ENCODE peak calls at places on chromosomes 2 and 18, in four cellular contexts. Z is activated T-helper 1 cell treated with anti-CD3 and anti-CD28 coated beads, Interleukin-12 subunit alpha, Interleukin-12 subunit beta, Interleukin-2, Interleukin-4 antibody, amounts not matched to agents 30 ng/mL and 10 ng/mL and 1 ng/mL, durations not matched to agents 14 hours and 24 hours and 36 hours; A is BE2C; U is stromal cell of bone marrow. G is an unnamed sample.

GRCh38 chr18:48534364-48534763 is 4.5 kb upstream of the CTIF start:
- DNase-seq in Z (no peak), A (no peak), U (peak), G (no peak)

GRCh38 chr2:98502556-98503335 is 58.1 kb downstream of the INPP4A start:
- DNase-seq in Z (no peak), A (no peak), U (no peak), G (no peak)

GRCh38 chr2:84077504-84077903 is 381.6 kb downstream of the SUCLG1 start:
- DNase-seq in Z (no peak), A (peak), U (no peak), G (no peak)

GRCh38 chr18:23627325-23627724 is 35.4 kb downstream of the ANKRD29 start:
- DNase-seq in Z (no peak), A (no peak), U (peak), G (peak)

GRCh38 chr2:160061533-160062282 is 707 bp downstream of the PLA2R1 start:
- DNase-seq in Z (no peak), A (no peak), U (no peak), G (no peak)

GRCh38 chr18:54215069-54215468 is 9.4 kb downstream of the MBD2 start:
- DNase-seq in Z (no peak), A (no peak), U (peak), G (peak)

GRCh38 chr2:219175928-219176817 is 552 bp downstream of the CNPPD1 start:
- DNase-seq in Z (peak), A (peak), U (no peak), G (no peak)

GRCh38 chr2:12761109-12761508 is 44.4 kb downstream of the TRIB2 start:
- DNase-seq in Z (no peak), A (no peak), U (no peak), G (no peak)

GRCh38 chr2:2655451-2655850 is 324.4 kb upstream of the MYT1L start:
- DNase-seq in Z (no peak), A (no peak), U (no peak), G (no peak)

GRCh38 chr2:178912416-178913056 is 105.3 kb upstream of the TTN start:
- DNase-seq in Z (no peak), A (no peak), U (peak), G (no peak)

GRCh38 chr2:167142554-167142953 is 254.3 kb downstream of the XIRP2 start:
- DNase-seq in Z (no peak), A (no peak), U (no peak), G (no peak)

GRCh38 chr18:24271381-24272331 is 126.0 kb downstream of the OSBPL1A start:
- DNase-seq in Z (no peak), A (peak), U (peak), G (peak)

GRCh38 chr2:98148968-98149697 is 62.2 kb downstream of the VWA3B start:
- DNase-seq in Z (no peak), A (peak), U (peak), G (peak)

GRCh38 chr2:118635891-118636290 is 211.6 kb downstream of the EN1 start:
- DNase-seq in Z (no peak), A (no peak), U (no peak), G (no peak)

GRCh38 chr18:46199515-46200147 is 95.4 kb downstream of the HAUS1 start:
- DNase-seq in Z (no peak), A (no peak), U (no peak), G (peak)

GRCh38 chr2:104658149-104658839 is 195.6 kb upstream of the POU3F3 start:
- DNase-seq in Z (no peak), A (peak), U (no peak), G (peak)

GRCh38 chr2:27009716-27010115 is 23.0 kb upstream of the TMEM214 start:
- DNase-seq in Z (no peak), A (no peak), U (no peak), G (no peak)

GRCh38 chr18:48817021-48817461 is 133.7 kb downstream of the SMAD7 start:
- DNase-seq in Z (no peak), A (no peak), U (no peak), G (no peak)

GRCh38 chr2:60426908-60427307 is 126.5 kb downstream of the BCL11A start:
- DNase-seq in Z (no peak), A (no peak), U (no peak), G (no peak)

GRCh38 chr2:36330456-36331395 is 24.9 kb upstream of the CRIM1 start:
- DNase-seq in Z (no peak), A (no peak), U (no peak), G (no peak)

GRCh38 chr2:27095745-27096651 is 9.4 kb downstream of the KHK start:
- DNase-seq in Z (peak), A (peak), U (no peak), G (no peak)

GRCh38 chr2:96554293-96555145 is 18.0 kb downstream of the ARID5A start:
- DNase-seq in Z (peak), A (peak), U (no peak), G (peak)

GRCh38 chr2:239239607-239240479 is 161.0 kb downstream of the HDAC4 start:
- DNase-seq in Z (no peak), A (peak), U (no peak), G (no peak)

GRCh38 chr18:23133860-23134779 is 1.2 kb upstream of the CABLES1 start:
- DNase-seq in Z (no peak), A (peak), U (no peak), G (no peak)

GRCh38 chr18:34729264-34729663 is 19.2 kb downstream of the DTNA start:
- DNase-seq in Z (no peak), A (no peak), U (no peak), G (no peak)

GRCh38 chr2:100405403-100406119 is 11.9 kb downstream of the CHST10 start:
- DNase-seq in Z (no peak), A (no peak), U (no peak), G (no peak)